ENCODE peak calls at places on chromosomes 2 and 18, in seven cellular contexts. C is MG63; T is NCI-H187; Q is stimulated activated CD4-positive, alpha-beta T cell treated with anti-CD3 and anti-CD28 coated beads, Interleukin-4, amount 100 ng/mL, for 4 hours; D is CD4-positive, alpha-beta memory T cell; J is T-cell; W is fibroblast of villous mesenchyme. S is an unnamed sample.

GRCh38 chr2:96154506-96155380 is 9.5 kb upstream of the DUSP2 start:
- DNase-seq in C (no peak), T (no peak), Q (no peak), D (no peak), J (no peak), W (no peak), S (no peak)

GRCh38 chr2:234491897-234492296 is 5.0 kb downstream of the ARL4C start:
- DNase-seq in C (no peak), T (no peak), Q (no peak), D (peak), J (no peak), W (no peak), S (no peak)

GRCh38 chr2:188272121-188272520 is 19.6 kb upstream of the GULP1 start:
- DNase-seq in C (no peak), T (no peak), Q (no peak), D (no peak), J (no peak), W (no peak), S (no peak)

GRCh38 chr18:52451851-52452250 is 111.9 kb downstream of the DCC start:
- DNase-seq in C (no peak), T (no peak), Q (no peak), D (no peak), J (no peak), W (no peak), S (no peak)

GRCh38 chr2:45554764-45555163 is 56.3 kb downstream of the SRBD1 start:
- DNase-seq in C (no peak), T (no peak), Q (no peak), D (no peak), J (no peak), W (peak), S (peak)

GRCh38 chr2:163733301-163733938 is 2.4 kb downstream of the FIGN start:
- DNase-seq in C (peak), T (no peak), Q (no peak), D (no peak), J (no peak), W (no peak), S (no peak)

GRCh38 chr2:53820711-53821110 is 33.9 kb downstream of the ERLEC1 start:
- DNase-seq in C (no peak), T (no peak), Q (no peak), D (no peak), J (no peak), W (no peak), S (peak)

GRCh38 chr2:145832681-145833080 is 1312.8 kb upstream of the ZEB2 start:
- DNase-seq in C (no peak), T (no peak), Q (no peak), D (no peak), J (no peak), W (no peak), S (no peak)

GRCh38 chr2:239348563-239349447 is 52.0 kb downstream of the HDAC4 start:
- DNase-seq in C (no peak), T (no peak), Q (no peak), D (no peak), J (no peak), W (peak), S (no peak)

GRCh38 chr18:44637210-44638051 is 43.3 kb upstream of the SETBP1 start:
- DNase-seq in C (no peak), T (no peak), Q (no peak), D (no peak), J (no peak), W (peak), S (peak)